ENCODE peak calls at places on chromosome 1, in four cellular contexts. E is LHCN-M2, J is GDM1, V is GM20000. Y is an unnamed sample.

GRCh38 chr1:77632216-77632615 is 50.2 kb downstream of the ZZZ3 start:
- DNase-seq in E (no peak), V (no peak), J (no peak), Y (no peak)

GRCh38 chr1:184416476-184416875 is 29.6 kb downstream of the C1orf21 start:
- DNase-seq in V (no peak), J (no peak), E (no peak), Y (no peak)

GRCh38 chr1:2603521-2604155 is 17.1 kb downstream of the PRXL2B start:
- DNase-seq in V (no peak), E (no peak), J (no peak), Y (no peak)

GRCh38 chr1:79497193-79497773 is 490.8 kb upstream of the ADGRL4 start:
- DNase-seq in J (no peak), E (peak), V (peak), Y (peak)

GRCh38 chr1:87314101-87314500 is 14.6 kb upstream of the LMO4 start:
- DNase-seq in E (no peak), V (no peak), J (no peak), Y (no peak)

GRCh38 chr1:46686255-46686654 is 14.6 kb downstream of the TEX38 start:
- DNase-seq in V (no peak), E (no peak), J (no peak), Y (no peak)

GRCh38 chr1:88462481-88463261 is 221.4 kb upstream of the PKN2 start:
- DNase-seq in J (no peak), E (peak), V (no peak), Y (peak)

GRCh38 chr1:232538224-232538942 is 91.5 kb downstream of the SIPA1L2 start:
- DNase-seq in E (peak), V (no peak), J (no peak), Y (no peak)

GRCh38 chr1:115117303-115117702 is 28.0 kb upstream of the TSPAN2 start:
- DNase-seq in J (no peak), E (no peak), V (no peak), Y (no peak)

GRCh38 chr1:27296773-27297214 is 25.2 kb upstream of the TMEM222 start:
- DNase-seq in V (peak), E (peak), J (peak), Y (peak)

GRCh38 chr1:94325379-94326302 is 88.3 kb upstream of the ARHGAP29 start:
- DNase-seq in V (no peak), E (peak), J (no peak), Y (no peak)

GRCh38 chr1:221948459-221948858 is 206.6 kb upstream of the DUSP10 start:
- DNase-seq in V (no peak), E (no peak), J (no peak), Y (no peak)

GRCh38 chr1:63917571-63918394 is 144.0 kb downstream of the ROR1 start:
- DNase-seq in J (no peak), V (peak), E (peak), Y (peak)

GRCh38 chr1:33949570-33949969 is 85.7 kb downstream of the HMGB4 start:
- DNase-seq in E (no peak), V (no peak), J (no peak), Y (no peak)

GRCh38 chr1:154931940-154932487 is 4.5 kb downstream of the PMVK start:
- DNase-seq in E (no peak), V (no peak), J (no peak), Y (no peak)

GRCh38 chr1:167922611-167923074 is 8.7 kb upstream of the ADCY10 start:
- DNase-seq in E (no peak), J (no peak), V (no peak), Y (no peak)

GRCh38 chr1:68442822-68443556 is 6.8 kb downstream of the RPE65 start:
- DNase-seq in V (peak), J (no peak), E (peak), Y (peak)

GRCh38 chr1:111474106-111474505 is 322 bp downstream of the C1orf162 start:
- DNase-seq in V (no peak), E (no peak), J (no peak), Y (no peak)

GRCh38 chr1:156920233-156921052 is at the start of gene LRRC71:
- DNase-seq in J (peak), V (peak), E (peak), Y (peak)

GRCh38 chr1:212618466-212619210 is 10.1 kb downstream of the ATF3 start:
- DNase-seq in E (no peak), V (no peak), J (no peak), Y (no peak)

GRCh38 chr1:6447818-6448748 is 17.9 kb downstream of the TNFRSF25 start:
- DNase-seq in J (no peak), V (no peak), E (no peak), Y (peak)

GRCh38 chr1:71231751-71232150 is 150.9 kb upstream of the ZRANB2 start:
- DNase-seq in V (no peak), E (no peak), J (no peak), Y (no peak)

GRCh38 chr1:71610489-71610888 is 529.7 kb upstream of the ZRANB2 start:
- DNase-seq in E (no peak), J (no peak), V (no peak), Y (no peak)

GRCh38 chr1:26280333-26281042 is 602 bp downstream of the SH3BGRL3 start:
- DNase-seq in J (peak), V (no peak), E (peak), Y (no peak)

GRCh38 chr1:98034505-98034904 is 113.7 kb upstream of the DPYD start:
- DNase-seq in V (no peak), J (no peak), E (no peak), Y (no peak)